ENCODE peak calls at places on chromosomes 16 and 17, in ten cellular contexts. D is MCF 10A; M is pancreas; H is AG04450; P is HCT116; W is glutamatergic neuron; T is psoas muscle; V is CD4-positive, alpha-beta T cell; K is vagina; O is lung. L is an unnamed sample.

GRCh38 chr17:83127431-83128160 is 48.2 kb downstream of the METRNL start:
- DNase-seq in O (no peak), W (peak; percentile 19), H (no peak), P (no peak), K (no peak), V (no peak), D (no peak), T (no peak), M (no peak), L (no peak)

GRCh38 chr17:13634001-13634400 is 32.3 kb upstream of the HS3ST3A1 start:
- DNase-seq in P (no peak), T (no peak), D (no peak), W (no peak), O (no peak), M (no peak), V (no peak), H (no peak), K (no peak), L (no peak)

GRCh38 chr17:66548158-66548557 is 245.7 kb downstream of the PRKCA start:
- DNase-seq in O (no peak), H (no peak), K (peak; percentile 42), P (no peak), W (no peak), M (no peak), D (no peak), T (no peak), V (peak; percentile 11), L (no peak)

GRCh38 chr16:27024010-27024409 is 42.7 kb upstream of the C16orf82 start:
- DNase-seq in M (no peak), D (no peak), K (peak; percentile 49), O (no peak), W (no peak), P (no peak), V (no peak), T (no peak), H (no peak), L (no peak)

GRCh38 chr16:24977673-24978065 is 37.5 kb downstream of the ARHGAP17 start:
- DNase-seq in M (no peak), W (no peak), T (no peak), D (peak; percentile 52), H (peak; percentile 48), K (no peak), P (no peak), O (no peak), V (no peak), L (no peak)

GRCh38 chr17:36937001-36937960 is at the start of gene LHX1:
- DNase-seq in P (no peak), T (no peak), K (no peak), M (peak; percentile 59), V (no peak), H (no peak), O (no peak), D (no peak), W (peak; percentile 51), L (no peak)

GRCh38 chr17:16989230-16989952 is 17.5 kb upstream of the TNFRSF13B start:
- DNase-seq in O (no peak), M (no peak), T (no peak), D (no peak), K (no peak), W (no peak), P (no peak), V (no peak), H (no peak), L (no peak)

GRCh38 chr16:1155353-1156110 is 2.6 kb downstream of the CACNA1H start:
- DNase-seq in W (no peak), T (no peak), H (no peak), O (no peak), K (no peak), D (no peak), P (no peak), M (no peak), V (no peak), L (no peak)

GRCh38 chr16:84735846-84736586 is 36.2 kb downstream of the USP10 start:
- DNase-seq in W (no peak), H (no peak), P (no peak), T (no peak), M (no peak), V (peak; percentile 11), O (peak; percentile 37), K (peak; percentile 22), D (peak; percentile 36), L (no peak)

GRCh38 chr17:59342681-59343127 is 11.2 kb downstream of the YPEL2 start:
- DNase-seq in T (no peak), V (no peak), M (no peak), H (no peak), O (no peak), K (no peak), W (no peak), D (no peak), P (no peak), L (no peak)

GRCh38 chr17:4375039-4375748 is 8.7 kb upstream of the UBE2G1 start:
- DNase-seq in P (no peak), K (no peak), O (no peak), T (no peak), W (no peak), H (no peak), M (no peak), D (no peak), V (no peak), L (no peak)

GRCh38 chr16:85486256-85486915 is 126.7 kb upstream of the GSE1 start:
- DNase-seq in H (no peak), D (no peak), P (no peak), O (no peak), W (no peak), V (no peak), K (no peak), T (no peak), M (no peak), L (no peak)

GRCh38 chr16:84543931-84544776 is 39.7 kb upstream of the MEAK7 start:
- DNase-seq in D (no peak), O (no peak), W (no peak), H (no peak), P (no peak), M (peak; percentile 41), T (no peak), K (no peak), V (peak; percentile 20), L (no peak)

GRCh38 chr16:1125471-1125870 is 27.4 kb upstream of the CACNA1H start:
- DNase-seq in D (peak; percentile 7), P (peak; percentile 43), M (no peak), K (no peak), W (no peak), O (no peak), T (no peak), H (peak; percentile 20), V (no peak), L (no peak)

GRCh38 chr17:71764507-71764906 is 356.3 kb upstream of the SOX9 start:
- DNase-seq in W (peak; percentile 45), D (peak; percentile 36), M (no peak), V (no peak), T (no peak), H (no peak), K (no peak), P (peak; percentile 62), O (no peak), L (no peak)

GRCh38 chr16:14658063-14658462 is 25.3 kb downstream of the BFAR start:
- DNase-seq in W (no peak), M (no peak), O (no peak), H (no peak), T (no peak), V (no peak), K (no peak), P (no peak), D (peak; percentile 34), L (no peak)

GRCh38 chr17:58822148-58823050 is 66.7 kb downstream of the PPM1E start:
- DNase-seq in D (peak; percentile 58), H (no peak), P (no peak), V (no peak), W (no peak), O (no peak), K (no peak), M (no peak), T (no peak), L (no peak)

DNA sequence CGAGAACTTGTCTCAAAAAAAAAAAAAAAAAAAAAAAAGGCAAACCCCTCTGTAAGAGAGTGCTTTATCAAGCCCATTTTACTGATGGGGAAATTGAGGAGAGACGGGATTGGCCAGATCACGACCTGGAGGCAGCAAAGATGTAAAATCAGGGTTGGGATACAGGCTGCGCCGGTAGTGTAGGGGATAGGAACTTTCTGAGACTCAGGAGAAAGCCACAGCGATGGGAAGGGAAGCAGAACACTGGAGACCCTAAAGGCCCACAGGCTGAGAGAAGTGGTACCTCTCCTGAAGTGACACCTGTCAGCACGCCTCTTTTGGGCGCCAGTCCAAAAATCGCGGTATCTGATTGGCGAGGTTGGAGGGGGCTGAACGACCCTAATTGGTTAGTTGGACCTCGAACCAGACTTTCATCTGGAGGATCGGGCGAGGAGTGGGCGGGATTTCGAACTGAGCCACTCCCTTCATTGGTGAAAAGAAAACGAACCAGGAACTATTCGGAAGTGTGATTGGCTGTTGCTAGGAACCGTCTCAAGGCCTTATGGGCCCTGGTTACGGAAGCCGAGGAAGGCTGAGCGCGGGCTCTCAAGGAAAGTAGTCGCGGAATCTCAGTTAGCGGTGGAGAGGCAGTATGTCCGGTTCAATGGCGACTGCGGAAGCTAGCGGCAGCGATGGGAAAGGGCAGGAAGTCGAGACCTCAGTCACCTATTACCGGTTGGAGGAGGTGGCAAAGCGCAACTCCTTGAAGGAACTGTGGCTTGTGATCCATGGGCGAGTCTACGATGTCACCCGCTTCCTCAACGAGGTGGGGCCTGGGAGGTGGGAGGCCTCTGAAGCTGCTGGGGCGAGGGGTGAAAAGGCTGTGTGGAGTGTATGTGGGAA is at the start of gene CYB5B:
- DNase-seq in W (peak; percentile 90), T (peak; percentile 90), P (peak; percentile 100), M (peak; percentile 95), K (peak; percentile 97), V (peak; percentile 90), O (peak; percentile 98), H (peak; percentile 92), D (peak; percentile 99), L (peak; percentile 88)
- TF ChIP-seq CTCF in W (no peak), T (no peak), P (no peak), M (no peak), K (no peak), V (no peak), O (no peak), H (no peak), D (no peak), L (no peak)

GRCh38 chr16:46908540-46909372 is 24.6 kb downstream of the GPT2 start:
- DNase-seq in K (no peak), O (peak; percentile 55), W (peak; percentile 81), M (no peak), D (peak; percentile 70), V (peak; percentile 44), T (no peak), H (peak; percentile 30), P (peak; percentile 57), L (no peak)
- TF ChIP-seq CTCF in K (peak; percentile 69), O (peak; percentile 47), W (peak; percentile 90), M (peak; percentile 69), D (peak; percentile 49), V (peak; percentile 89), T (peak; percentile 83), H (peak; percentile 67), P (peak; percentile 52), L (peak; percentile 91)

GRCh38 chr16:3017806-3018506 is at the start of gene CLDN6:
- DNase-seq in P (no peak), W (peak; percentile 90), O (no peak), D (no peak), K (no peak), T (no peak), H (no peak), M (peak; percentile 84), V (no peak), L (no peak)
- TF ChIP-seq CTCF in P (no peak), W (peak; percentile 70), O (no peak), D (no peak), K (no peak), T (peak; percentile 16), H (peak; percentile 19), M (no peak), V (no peak), L (peak; percentile 44)

GRCh38 chr16:25996052-25996451 is 304.3 kb downstream of the HS3ST4 start:
- DNase-seq in O (no peak), W (no peak), K (no peak), V (no peak), M (no peak), T (no peak), H (no peak), D (no peak), P (no peak), L (no peak)
- TF ChIP-seq CTCF in O (no peak), W (peak; percentile 39), K (no peak), V (no peak), M (no peak), T (no peak), H (no peak), D (no peak), P (no peak), L (no peak)